ENCODE peak calls at places on chromosomes 1 and 21, in nine cellular contexts. One of them, this sample, is unnamed. For H3K36me3, the result is how much of the 10 kb centered on the place peaks cover.

GRCh38 chr1:115874929-115875328 is 34.0 kb upstream of the NHLH2 start:
- DNase-seq in GM23338: no peak
- DNase-seq in psoas muscle: no peak
- DNase-seq in body of pancreas: no peak
- DNase-seq in cardiac muscle cell: peak
- DNase-seq in CD8-positive, alpha-beta memory T cell: no peak
- DNase-seq in heart left ventricle: no peak
- DNase-seq in right atrium auricular region: no peak
- DNase-seq in CD4-positive, CD25-positive, alpha-beta regulatory T cell: no peak
- DNase-seq in this sample: no peak

GRCh38 chr1:1264868-1265272 is 8.8 kb downstream of the UBE2J2 start:
- DNase-seq in GM23338: peak
- DNase-seq in psoas muscle: no peak
- DNase-seq in body of pancreas: no peak
- DNase-seq in cardiac muscle cell: peak
- DNase-seq in CD8-positive, alpha-beta memory T cell: no peak
- DNase-seq in heart left ventricle: no peak
- DNase-seq in right atrium auricular region: no peak
- DNase-seq in CD4-positive, CD25-positive, alpha-beta regulatory T cell: no peak
- DNase-seq in this sample: no peak

GRCh38 chr21:44424608-44425306 is 30.6 kb upstream of the LRRC3 start:
- DNase-seq in GM23338: no peak
- DNase-seq in psoas muscle: no peak
- DNase-seq in body of pancreas: no peak
- DNase-seq in cardiac muscle cell: no peak
- DNase-seq in CD8-positive, alpha-beta memory T cell: no peak
- DNase-seq in heart left ventricle: no peak
- DNase-seq in right atrium auricular region: no peak
- DNase-seq in CD4-positive, CD25-positive, alpha-beta regulatory T cell: no peak
- DNase-seq in this sample: no peak

GRCh38 chr1:22872971-22873664 is 99.5 kb downstream of the LACTBL1 start:
- DNase-seq in GM23338: no peak
- DNase-seq in psoas muscle: no peak
- DNase-seq in body of pancreas: no peak
- DNase-seq in cardiac muscle cell: no peak
- DNase-seq in CD8-positive, alpha-beta memory T cell: no peak
- DNase-seq in heart left ventricle: no peak
- DNase-seq in right atrium auricular region: no peak
- DNase-seq in CD4-positive, CD25-positive, alpha-beta regulatory T cell: no peak
- DNase-seq in this sample: no peak

GRCh38 chr1:242199861-242200458 is 201.1 kb upstream of the MAP1LC3C start:
- DNase-seq in GM23338: no peak
- DNase-seq in psoas muscle: no peak
- DNase-seq in body of pancreas: no peak
- DNase-seq in cardiac muscle cell: no peak
- DNase-seq in CD8-positive, alpha-beta memory T cell: no peak
- DNase-seq in heart left ventricle: no peak
- DNase-seq in right atrium auricular region: no peak
- DNase-seq in CD4-positive, CD25-positive, alpha-beta regulatory T cell: no peak
- DNase-seq in this sample: no peak

GRCh38 chr1:61434276-61434675 is 290.7 kb downstream of the TM2D1 start:
- DNase-seq in GM23338: no peak
- DNase-seq in psoas muscle: no peak
- DNase-seq in body of pancreas: no peak
- DNase-seq in cardiac muscle cell: no peak
- DNase-seq in CD8-positive, alpha-beta memory T cell: no peak
- DNase-seq in heart left ventricle: no peak
- DNase-seq in right atrium auricular region: no peak
- DNase-seq in CD4-positive, CD25-positive, alpha-beta regulatory T cell: no peak
- DNase-seq in this sample: no peak

GRCh38 chr1:201640624-201641023 is 101.7 kb downstream of the NAV1 start:
- DNase-seq in GM23338: no peak
- DNase-seq in psoas muscle: peak
- DNase-seq in body of pancreas: no peak
- DNase-seq in cardiac muscle cell: peak
- DNase-seq in CD8-positive, alpha-beta memory T cell: no peak
- DNase-seq in heart left ventricle: peak
- DNase-seq in right atrium auricular region: no peak
- DNase-seq in CD4-positive, CD25-positive, alpha-beta regulatory T cell: no peak
- DNase-seq in this sample: no peak

GRCh38 chr1:20233394-20233793 is 47.1 kb upstream of the PLA2G2C start:
- DNase-seq in GM23338: peak
- DNase-seq in psoas muscle: no peak
- DNase-seq in body of pancreas: no peak
- DNase-seq in cardiac muscle cell: peak
- DNase-seq in CD8-positive, alpha-beta memory T cell: no peak
- DNase-seq in heart left ventricle: no peak
- DNase-seq in right atrium auricular region: no peak
- DNase-seq in CD4-positive, CD25-positive, alpha-beta regulatory T cell: peak
- DNase-seq in this sample: peak

GRCh38 chr1:107572674-107573205 is 392.2 kb downstream of the VAV3 start:
- DNase-seq in GM23338: no peak
- DNase-seq in psoas muscle: no peak
- DNase-seq in body of pancreas: no peak
- DNase-seq in cardiac muscle cell: peak
- DNase-seq in CD8-positive, alpha-beta memory T cell: no peak
- DNase-seq in heart left ventricle: no peak
- DNase-seq in right atrium auricular region: no peak
- DNase-seq in CD4-positive, CD25-positive, alpha-beta regulatory T cell: no peak
- DNase-seq in this sample: no peak

GRCh38 chr1:1013105-1013921 is at the start of gene ISG15:
- DNase-seq in GM23338: peak
- DNase-seq in psoas muscle: peak
- DNase-seq in body of pancreas: peak
- DNase-seq in cardiac muscle cell: peak
- DNase-seq in CD8-positive, alpha-beta memory T cell: peak
- DNase-seq in heart left ventricle: peak
- DNase-seq in right atrium auricular region: peak
- DNase-seq in CD4-positive, CD25-positive, alpha-beta regulatory T cell: peak
- DNase-seq in this sample: peak

GRCh38 chr1:98660941-98661543 is 479 bp upstream of the SNX7 start:
- DNase-seq in GM23338: no peak
- DNase-seq in psoas muscle: no peak
- DNase-seq in body of pancreas: no peak
- DNase-seq in cardiac muscle cell: no peak
- DNase-seq in CD8-positive, alpha-beta memory T cell: no peak
- DNase-seq in heart left ventricle: no peak
- DNase-seq in right atrium auricular region: no peak
- DNase-seq in CD4-positive, CD25-positive, alpha-beta regulatory T cell: no peak
- DNase-seq in this sample: no peak

GRCh38 chr1:30853350-30853749 is 55.2 kb downstream of the SDC3 start:
- DNase-seq in GM23338: peak
- DNase-seq in psoas muscle: no peak
- DNase-seq in body of pancreas: no peak
- DNase-seq in cardiac muscle cell: peak
- DNase-seq in CD8-positive, alpha-beta memory T cell: no peak
- DNase-seq in heart left ventricle: no peak
- DNase-seq in right atrium auricular region: no peak
- DNase-seq in CD4-positive, CD25-positive, alpha-beta regulatory T cell: no peak
- DNase-seq in this sample: no peak

GRCh38 chr1:235545294-235545930 is 41.2 kb upstream of the B3GALNT2 start:
- DNase-seq in GM23338: no peak
- DNase-seq in psoas muscle: no peak
- DNase-seq in body of pancreas: no peak
- DNase-seq in cardiac muscle cell: no peak
- DNase-seq in CD8-positive, alpha-beta memory T cell: no peak
- DNase-seq in heart left ventricle: no peak
- DNase-seq in right atrium auricular region: no peak
- DNase-seq in CD4-positive, CD25-positive, alpha-beta regulatory T cell: no peak
- DNase-seq in this sample: no peak

GRCh38 chr1:149848340-149848771 is 51.0 kb upstream of the BOLA1 start:
- DNase-seq in GM23338: peak
- DNase-seq in psoas muscle: no peak
- DNase-seq in body of pancreas: no peak
- DNase-seq in cardiac muscle cell: no peak
- DNase-seq in CD8-positive, alpha-beta memory T cell: no peak
- DNase-seq in heart left ventricle: no peak
- DNase-seq in right atrium auricular region: no peak
- DNase-seq in CD4-positive, CD25-positive, alpha-beta regulatory T cell: peak
- DNase-seq in this sample: peak

GRCh38 chr1:61095127-61095812 is 12.9 kb downstream of the NFIA start:
- DNase-seq in GM23338: no peak
- DNase-seq in psoas muscle: no peak
- DNase-seq in body of pancreas: no peak
- DNase-seq in cardiac muscle cell: no peak
- DNase-seq in CD8-positive, alpha-beta memory T cell: no peak
- DNase-seq in heart left ventricle: no peak
- DNase-seq in right atrium auricular region: no peak
- DNase-seq in CD4-positive, CD25-positive, alpha-beta regulatory T cell: no peak
- DNase-seq in this sample: no peak

GRCh38 chr1:182561432-182561831 is 27.6 kb downstream of the RNASEL start:
- DNase-seq in GM23338: no peak
- DNase-seq in psoas muscle: no peak
- DNase-seq in body of pancreas: no peak
- DNase-seq in cardiac muscle cell: no peak
- DNase-seq in CD8-positive, alpha-beta memory T cell: no peak
- DNase-seq in heart left ventricle: no peak
- DNase-seq in right atrium auricular region: no peak
- DNase-seq in CD4-positive, CD25-positive, alpha-beta regulatory T cell: no peak
- DNase-seq in this sample: no peak

GRCh38 chr1:182555493-182555892 is 33.6 kb downstream of the RNASEL start:
- DNase-seq in GM23338: no peak
- DNase-seq in psoas muscle: no peak
- DNase-seq in body of pancreas: no peak
- DNase-seq in cardiac muscle cell: no peak
- DNase-seq in CD8-positive, alpha-beta memory T cell: no peak
- DNase-seq in heart left ventricle: no peak
- DNase-seq in right atrium auricular region: no peak
- DNase-seq in CD4-positive, CD25-positive, alpha-beta regulatory T cell: no peak
- DNase-seq in this sample: no peak

GRCh38 chr1:182552527-182552926 is 36.5 kb downstream of the RNASEL start:
- DNase-seq in GM23338: no peak
- DNase-seq in psoas muscle: no peak
- DNase-seq in body of pancreas: no peak
- DNase-seq in cardiac muscle cell: no peak
- DNase-seq in CD8-positive, alpha-beta memory T cell: no peak
- DNase-seq in heart left ventricle: no peak
- DNase-seq in right atrium auricular region: no peak
- DNase-seq in CD4-positive, CD25-positive, alpha-beta regulatory T cell: no peak
- DNase-seq in this sample: no peak

GRCh38 chr1:182556279-182556678 is 32.8 kb downstream of the RNASEL start:
- DNase-seq in GM23338: no peak
- DNase-seq in psoas muscle: no peak
- DNase-seq in body of pancreas: no peak
- DNase-seq in cardiac muscle cell: no peak
- DNase-seq in CD8-positive, alpha-beta memory T cell: no peak
- DNase-seq in heart left ventricle: no peak
- DNase-seq in right atrium auricular region: no peak
- DNase-seq in CD4-positive, CD25-positive, alpha-beta regulatory T cell: no peak
- DNase-seq in this sample: no peak
- H3K36me3 ChIP-seq in GM23338: under half
- H3K36me3 ChIP-seq in psoas muscle: under half
- H3K36me3 ChIP-seq in body of pancreas: under half
- H3K36me3 ChIP-seq in cardiac muscle cell: under half
- H3K36me3 ChIP-seq in CD8-positive, alpha-beta memory T cell: under half
- H3K36me3 ChIP-seq in heart left ventricle: under half
- H3K36me3 ChIP-seq in right atrium auricular region: under half
- H3K36me3 ChIP-seq in CD4-positive, CD25-positive, alpha-beta regulatory T cell: under half
- H3K36me3 ChIP-seq in this sample: under half

DNA sequence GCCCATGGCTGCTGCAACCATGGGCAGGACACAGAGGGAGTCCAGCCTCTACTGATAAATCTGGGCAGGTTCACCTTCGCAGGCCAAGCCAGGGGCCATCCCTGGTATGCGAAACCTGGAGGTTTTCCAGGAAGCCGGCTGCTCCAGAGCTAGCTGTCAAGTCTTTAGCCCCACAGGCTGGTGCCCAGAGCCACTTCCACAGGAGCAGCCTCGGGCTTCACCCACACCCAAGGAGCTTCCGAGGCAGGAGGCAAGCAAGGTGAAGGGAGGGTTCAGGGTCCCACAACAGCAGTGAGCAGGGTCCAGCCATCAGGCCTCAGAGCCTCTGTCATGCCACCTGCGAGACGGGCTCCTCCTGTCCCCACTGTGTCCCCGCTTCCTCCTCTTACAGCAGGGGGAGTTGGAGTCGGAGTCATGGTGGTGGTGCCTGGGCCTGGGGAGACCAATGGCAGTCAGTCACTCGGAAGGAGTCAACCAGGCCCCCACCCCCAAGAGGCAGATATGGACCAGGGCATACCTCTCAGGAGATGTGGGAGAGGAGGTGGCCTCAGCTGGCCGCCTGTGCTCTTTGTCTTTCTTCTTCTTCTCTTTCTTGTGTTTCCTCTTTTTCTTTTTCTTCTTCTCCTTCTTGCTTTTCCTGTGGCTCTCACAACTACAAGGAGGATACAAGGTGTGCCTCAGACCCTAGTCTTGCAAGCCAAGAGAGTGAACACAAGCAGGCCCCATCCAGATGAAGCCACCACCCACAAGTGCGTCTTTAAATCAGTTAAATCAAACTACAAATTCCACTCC is 2.1 kb downstream of the C1orf35 start:
- DNase-seq in GM23338: no peak
- DNase-seq in psoas muscle: no peak
- DNase-seq in body of pancreas: peak
- DNase-seq in cardiac muscle cell: no peak
- DNase-seq in CD8-positive, alpha-beta memory T cell: no peak
- DNase-seq in heart left ventricle: no peak
- DNase-seq in right atrium auricular region: no peak
- DNase-seq in CD4-positive, CD25-positive, alpha-beta regulatory T cell: no peak
- DNase-seq in this sample: no peak
- H3K4me3 ChIP-seq in GM23338: no peak
- H3K4me3 ChIP-seq in psoas muscle: peak
- H3K4me3 ChIP-seq in body of pancreas: no peak
- H3K4me3 ChIP-seq in cardiac muscle cell: no peak
- H3K4me3 ChIP-seq in CD8-positive, alpha-beta memory T cell: no peak
- H3K4me3 ChIP-seq in heart left ventricle: no peak
- H3K4me3 ChIP-seq in right atrium auricular region: no peak
- H3K4me3 ChIP-seq in CD4-positive, CD25-positive, alpha-beta regulatory T cell: peak
- H3K4me3 ChIP-seq in this sample: peak

GRCh38 chr1:36134805-36135339 is 9.8 kb upstream of the COL8A2 start:
- DNase-seq in GM23338: peak
- DNase-seq in psoas muscle: peak
- DNase-seq in body of pancreas: peak
- DNase-seq in cardiac muscle cell: peak
- DNase-seq in CD8-positive, alpha-beta memory T cell: no peak
- DNase-seq in heart left ventricle: peak
- DNase-seq in right atrium auricular region: no peak
- DNase-seq in CD4-positive, CD25-positive, alpha-beta regulatory T cell: no peak
- DNase-seq in this sample: no peak
- H3K27ac ChIP-seq in GM23338: no peak
- H3K27ac ChIP-seq in psoas muscle: peak
- H3K27ac ChIP-seq in body of pancreas: peak
- H3K27ac ChIP-seq in cardiac muscle cell: no peak
- H3K27ac ChIP-seq in CD8-positive, alpha-beta memory T cell: no peak
- H3K27ac ChIP-seq in heart left ventricle: no peak
- H3K27ac ChIP-seq in right atrium auricular region: peak
- H3K27ac ChIP-seq in CD4-positive, CD25-positive, alpha-beta regulatory T cell: no peak
- H3K27ac ChIP-seq in this sample: no peak

GRCh38 chr21:25717491-25718139 is 17.1 kb downstream of the ATP5PF start:
- DNase-seq in GM23338: peak
- DNase-seq in psoas muscle: no peak
- DNase-seq in body of pancreas: no peak
- DNase-seq in cardiac muscle cell: peak
- DNase-seq in CD8-positive, alpha-beta memory T cell: no peak
- DNase-seq in heart left ventricle: no peak
- DNase-seq in right atrium auricular region: no peak
- DNase-seq in CD4-positive, CD25-positive, alpha-beta regulatory T cell: no peak
- DNase-seq in this sample: no peak

GRCh38 chr21:25721987-25722386 is 12.7 kb downstream of the ATP5PF start:
- DNase-seq in GM23338: no peak
- DNase-seq in psoas muscle: no peak
- DNase-seq in body of pancreas: no peak
- DNase-seq in cardiac muscle cell: no peak
- DNase-seq in CD8-positive, alpha-beta memory T cell: no peak
- DNase-seq in heart left ventricle: no peak
- DNase-seq in right atrium auricular region: no peak
- DNase-seq in CD4-positive, CD25-positive, alpha-beta regulatory T cell: no peak
- DNase-seq in this sample: no peak

GRCh38 chr21:25722631-25723030 is 12.1 kb downstream of the ATP5PF start:
- DNase-seq in GM23338: no peak
- DNase-seq in psoas muscle: no peak
- DNase-seq in body of pancreas: no peak
- DNase-seq in cardiac muscle cell: no peak
- DNase-seq in CD8-positive, alpha-beta memory T cell: no peak
- DNase-seq in heart left ventricle: no peak
- DNase-seq in right atrium auricular region: no peak
- DNase-seq in CD4-positive, CD25-positive, alpha-beta regulatory T cell: no peak
- DNase-seq in this sample: no peak
- H3K36me3 ChIP-seq in GM23338: under half
- H3K36me3 ChIP-seq in psoas muscle: under half
- H3K36me3 ChIP-seq in body of pancreas: under half
- H3K36me3 ChIP-seq in cardiac muscle cell: under half
- H3K36me3 ChIP-seq in CD8-positive, alpha-beta memory T cell: under half
- H3K36me3 ChIP-seq in heart left ventricle: half or more
- H3K36me3 ChIP-seq in right atrium auricular region: half or more
- H3K36me3 ChIP-seq in CD4-positive, CD25-positive, alpha-beta regulatory T cell: half or more
- H3K36me3 ChIP-seq in this sample: under half

This sample was measured in MM.1S.